ENCODE peak calls at places on chromosomes 12 and 14, in ten cellular contexts. Y is breast epithelium; J is GM23338; N is IMR-90; F is A549; T is Caco-2; U is ovary; M is adrenal gland; P is naive thymus-derived CD4-positive, alpha-beta T cell; I is heart left ventricle. D is an unnamed sample. For H3K4me1, the result is how much of the 10 kb centered on the place peaks cover.

GRCh38 chr12:28550757-28551381 is 360.6 kb downstream of the CCDC91 start:
- DNase-seq in Y (no peak), J (no peak), N (peak), F (peak), T (no peak), U (no peak), M (no peak), P (no peak), I (no peak), D (no peak)

GRCh38 chr12:79522237-79522636 is 168.5 kb downstream of the PAWR start:
- DNase-seq in Y (no peak), J (no peak), N (no peak), F (no peak), T (no peak), U (no peak), M (no peak), P (no peak), I (no peak), D (no peak)

GRCh38 chr12:22625671-22626251 is 790 bp downstream of the ETNK1 start:
- DNase-seq in Y (peak), J (peak), N (peak), F (peak), T (peak), U (peak), M (peak), P (peak), I (no peak), D (no peak)

GRCh38 chr12:15563683-15564082 is 225.5 kb downstream of the EPS8 start:
- DNase-seq in Y (no peak), J (no peak), N (peak), F (no peak), T (no peak), U (no peak), M (peak), P (no peak), I (no peak), D (no peak)

GRCh38 chr14:60647081-60647836 is 2.0 kb downstream of the SIX1 start:
- DNase-seq in Y (no peak), J (peak), N (peak), F (no peak), T (no peak), U (no peak), M (no peak), P (no peak), I (no peak), D (no peak)

GRCh38 chr12:112185093-112185923 is 59.9 kb downstream of the TRAFD1 start:
- DNase-seq in Y (peak), J (no peak), N (no peak), F (no peak), T (no peak), U (no peak), M (no peak), P (no peak), I (no peak), D (no peak)

GRCh38 chr14:73725116-73726024 is 11.2 kb upstream of the PNMA1 start:
- DNase-seq in Y (no peak), J (no peak), N (peak), F (no peak), T (no peak), U (peak), M (no peak), P (no peak), I (no peak), D (no peak)

GRCh38 chr14:99476864-99477263 is 3.8 kb downstream of the SETD3 start:
- DNase-seq in Y (no peak), J (no peak), N (peak), F (no peak), T (no peak), U (no peak), M (peak), P (no peak), I (no peak), D (no peak)

GRCh38 chr14:63178912-63179311 is 25.3 kb upstream of the RHOJ start:
- DNase-seq in Y (peak), J (no peak), N (peak), F (no peak), T (no peak), U (no peak), M (no peak), P (no peak), I (no peak), D (no peak)

GRCh38 chr14:22878271-22879246 is 4.5 kb upstream of the REM2 start:
- DNase-seq in Y (no peak), J (no peak), N (no peak), F (no peak), T (no peak), U (no peak), M (no peak), P (no peak), I (no peak), D (no peak)

GRCh38 chr14:22877000-22877501 is 5.5 kb downstream of the LRP10 start:
- DNase-seq in Y (no peak), J (no peak), N (no peak), F (no peak), T (no peak), U (peak), M (no peak), P (no peak), I (no peak), D (no peak)

GRCh38 chr14:22872833-22873520 is 1.4 kb downstream of the LRP10 start:
- DNase-seq in Y (no peak), J (no peak), N (no peak), F (no peak), T (no peak), U (no peak), M (no peak), P (no peak), I (no peak), D (no peak)

GRCh38 chr14:22875003-22875747 is 3.6 kb downstream of the LRP10 start:
- DNase-seq in Y (no peak), J (no peak), N (no peak), F (no peak), T (no peak), U (no peak), M (no peak), P (no peak), I (no peak), D (no peak)

DNA sequence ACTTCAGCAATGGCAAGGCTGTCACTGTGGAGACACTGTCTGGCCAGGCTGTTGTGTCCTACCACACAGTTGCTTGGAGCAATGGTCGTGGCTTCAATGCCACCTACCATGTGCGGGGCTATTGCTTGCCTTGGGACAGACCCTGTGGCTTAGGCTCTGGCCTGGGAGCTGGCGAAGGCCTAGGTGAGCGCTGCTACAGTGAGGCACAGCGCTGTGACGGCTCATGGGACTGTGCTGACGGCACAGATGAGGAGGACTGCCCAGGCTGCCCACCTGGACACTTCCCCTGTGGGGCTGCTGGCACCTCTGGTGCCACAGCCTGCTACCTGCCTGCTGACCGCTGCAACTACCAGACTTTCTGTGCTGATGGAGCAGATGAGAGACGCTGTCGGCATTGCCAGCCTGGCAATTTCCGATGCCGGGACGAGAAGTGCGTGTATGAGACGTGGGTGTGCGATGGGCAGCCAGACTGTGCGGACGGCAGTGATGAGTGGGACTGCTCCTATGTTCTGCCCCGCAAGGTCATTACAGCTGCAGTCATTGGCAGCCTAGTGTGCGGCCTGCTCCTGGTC is 4.3 kb downstream of the LRP10 start:
- DNase-seq in Y (no peak), J (no peak), N (no peak), F (no peak), T (no peak), U (no peak), M (no peak), P (no peak), I (no peak), D (no peak)
- H3K4me1 ChIP-seq in Y (under half), J (under half), N (under half), F (under half), T (under half), U (under half), M (under half), P (under half), I (under half), D (under half)

GRCh38 chr14:69614592-69614991 is 3.2 kb downstream of the SUSD6 start:
- DNase-seq in Y (no peak), J (no peak), N (no peak), F (no peak), T (no peak), U (no peak), M (peak), P (no peak), I (no peak), D (no peak)
- H3K4me1 ChIP-seq in Y (under half), J (under half), N (under half), F (under half), T (under half), U (under half), M (half or more), P (half or more), I (half or more), D (half or more)

DNA sequence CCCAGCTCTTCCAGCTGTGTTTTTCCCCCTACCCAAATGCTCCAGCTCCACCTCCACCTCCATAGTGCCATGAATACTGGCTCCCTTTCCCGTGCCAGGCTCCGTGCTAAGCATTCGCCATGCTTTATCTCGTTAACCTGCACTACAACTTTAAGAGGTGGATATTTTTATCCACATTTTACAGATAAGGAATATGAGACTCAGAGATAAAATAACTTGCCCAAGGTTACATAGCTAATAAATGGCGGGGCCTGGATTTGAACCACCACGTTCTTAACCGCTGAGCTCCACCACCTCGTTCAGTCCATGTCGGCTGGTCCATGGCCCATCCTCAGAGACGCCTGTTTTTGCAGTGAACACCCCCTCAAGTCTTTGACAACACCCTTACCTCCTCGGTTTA is 115.0 kb downstream of the ZFP36L1 start:
- DNase-seq in Y (no peak), J (no peak), N (no peak), F (no peak), T (no peak), U (peak), M (no peak), P (no peak), I (no peak), D (no peak)
- H3K4me1 ChIP-seq in Y (under half), J (under half), N (under half), F (under half), T (under half), U (under half), M (under half), P (under half), I (under half), D (under half)

GRCh38 chr14:104927432-104927816 is 2.7 kb downstream of the PLD4 start:
- DNase-seq in Y (no peak), J (peak), N (no peak), F (no peak), T (no peak), U (no peak), M (no peak), P (no peak), I (peak), D (peak)
- H3K4me1 ChIP-seq in Y (under half), J (under half), N (under half), F (under half), T (under half), U (under half), M (under half), P (under half), I (under half), D (under half)

GRCh38 chr12:50545213-50545612 is 40.4 kb downstream of the DIP2B start:
- DNase-seq in Y (no peak), J (peak), N (no peak), F (no peak), T (no peak), U (no peak), M (no peak), P (no peak), I (no peak), D (no peak)
- H3K4me1 ChIP-seq in Y (under half), J (under half), N (under half), F (half or more), T (under half), U (under half), M (under half), P (under half), I (under half), D (under half)

DNA sequence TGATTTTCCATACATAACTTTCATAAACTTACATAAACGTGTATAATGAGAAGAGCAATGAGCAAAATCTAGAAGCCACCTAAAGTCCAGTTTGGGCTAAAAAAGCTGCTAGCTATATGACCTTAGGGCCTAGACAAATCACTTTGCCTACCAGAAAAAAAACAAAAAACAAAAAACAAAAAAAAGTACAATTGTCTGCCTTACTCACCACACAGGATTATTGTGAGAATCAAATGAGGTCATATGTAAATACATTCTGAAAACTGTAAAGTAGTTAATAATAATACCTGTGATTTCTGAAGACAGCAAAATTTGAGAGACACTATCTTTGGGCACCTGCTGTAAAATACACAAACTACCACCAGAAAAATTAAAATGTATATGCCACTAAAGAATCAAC is 4.2 kb downstream of the ATP2B1 start:
- DNase-seq in Y (no peak), J (no peak), N (no peak), F (no peak), T (no peak), U (no peak), M (no peak), P (no peak), I (no peak), D (no peak)
- H3K4me1 ChIP-seq in Y (under half), J (under half), N (under half), F (half or more), T (under half), U (under half), M (under half), P (under half), I (under half), D (under half)

GRCh38 chr12:39033789-39034188 is 128.4 kb upstream of the CPNE8 start:
- DNase-seq in Y (no peak), J (no peak), N (no peak), F (no peak), T (no peak), U (no peak), M (no peak), P (no peak), I (no peak), D (no peak)
- H3K4me1 ChIP-seq in Y (under half), J (under half), N (under half), F (under half), T (under half), U (under half), M (under half), P (under half), I (under half), D (under half)

GRCh38 chr12:67943295-67943892 is 45.9 kb upstream of the IFNG-AS1 start:
- DNase-seq in Y (peak), J (peak), N (peak), F (peak), T (peak), U (peak), M (peak), P (peak), I (no peak), D (no peak)
- H3K4me1 ChIP-seq in Y (under half), J (under half), N (under half), F (under half), T (under half), U (under half), M (under half), P (under half), I (under half), D (under half)

DNA sequence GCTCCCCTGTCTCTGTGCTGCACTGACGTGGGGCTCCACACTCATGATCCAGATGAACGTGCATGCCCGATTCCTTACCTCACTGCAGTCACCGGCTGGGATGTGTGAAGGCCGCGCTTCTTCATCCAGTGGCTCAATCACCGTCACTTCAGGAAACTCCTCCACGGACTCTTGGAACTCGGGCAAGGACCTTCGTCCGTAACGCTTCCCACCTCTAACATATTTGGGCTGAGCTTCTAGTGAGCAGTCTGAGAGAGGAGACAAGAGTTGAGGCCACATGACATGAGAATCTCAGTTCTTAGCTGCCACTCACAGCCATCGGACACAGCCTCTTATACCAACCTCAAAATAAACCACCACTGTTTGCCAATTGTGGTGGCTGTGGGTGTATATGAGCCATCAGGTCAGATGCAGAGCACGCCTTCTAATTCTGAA is 38.3 kb downstream of the NIN start:
- DNase-seq in Y (no peak), J (no peak), N (no peak), F (no peak), T (no peak), U (no peak), M (no peak), P (no peak), I (no peak), D (no peak)
- H3K4me1 ChIP-seq in Y (under half), J (under half), N (under half), F (under half), T (under half), U (under half), M (under half), P (half or more), I (under half), D (under half)

D was measured in left lung.